ENCODE peak calls at places on chromosomes 3 and 15, in six cellular contexts. F, C, Z, A, O and V are unnamed samples.

GRCh38 chr15:100350434-100351226 is 8.9 kb upstream of the ADAMTS17 start:
- DNase-seq in F (no peak), A (no peak), C (no peak), Z (no peak), O (no peak), V (peak)

GRCh38 chr3:193743702-193744047 is 150.7 kb downstream of the OPA1 start:
- DNase-seq in Z (no peak), F (no peak), O (no peak), A (no peak), C (no peak), V (no peak)

GRCh38 chr3:119580148-119580760 is 962 bp downstream of the ADPRH start:
- DNase-seq in C (peak), F (peak), Z (peak), A (no peak), O (peak), V (no peak)

GRCh38 chr3:129503387-129504010 is 24.9 kb upstream of the RHO start:
- DNase-seq in F (no peak), Z (no peak), O (no peak), C (no peak), A (no peak), V (no peak)

GRCh38 chr3:157274644-157275137 is 114.7 kb upstream of the CCNL1 start:
- DNase-seq in O (no peak), A (no peak), Z (no peak), C (no peak), F (no peak), V (no peak)

GRCh38 chr3:128969993-128970740 is 23.7 kb downstream of the CFAP92 start:
- DNase-seq in O (no peak), A (no peak), C (peak), F (peak), Z (peak), V (peak)

GRCh38 chr3:101138817-101139216 is 145.6 kb upstream of the ABI3BP start:
- DNase-seq in O (no peak), C (no peak), A (no peak), F (no peak), Z (no peak), V (no peak)

GRCh38 chr3:197023241-197023997 is 6.2 kb downstream of the MELTF start:
- DNase-seq in A (no peak), Z (no peak), C (peak), O (no peak), F (no peak), V (no peak)

GRCh38 chr3:152403632-152404066 is 134.9 kb downstream of the MBNL1 start:
- DNase-seq in F (peak), A (peak), O (peak), C (no peak), Z (peak), V (peak)

GRCh38 chr3:30810617-30811016 is 83.8 kb downstream of the GADL1 start:
- DNase-seq in O (no peak), C (no peak), A (no peak), Z (peak), F (no peak), V (no peak)

GRCh38 chr3:9809239-9809614 is 835 bp upstream of the TTLL3 start:
- DNase-seq in C (no peak), O (no peak), Z (no peak), A (no peak), F (no peak), V (no peak)

GRCh38 chr3:179701176-179701827 is 48.5 kb downstream of the USP13 start:
- DNase-seq in F (no peak), A (no peak), Z (no peak), O (no peak), C (no peak), V (no peak)

GRCh38 chr15:42427429-42428223 is 63.3 kb downstream of the ZNF106 start:
- DNase-seq in C (no peak), A (no peak), Z (no peak), O (no peak), F (no peak), V (no peak)

GRCh38 chr3:104206925-104207324 is 1159.8 kb upstream of the ALCAM start:
- DNase-seq in A (no peak), O (no peak), F (no peak), Z (no peak), C (no peak), V (no peak)

GRCh38 chr15:46618984-46619383 is 984.2 kb downstream of the SQOR start:
- DNase-seq in A (no peak), F (no peak), O (no peak), Z (no peak), C (no peak), V (no peak)

DNA sequence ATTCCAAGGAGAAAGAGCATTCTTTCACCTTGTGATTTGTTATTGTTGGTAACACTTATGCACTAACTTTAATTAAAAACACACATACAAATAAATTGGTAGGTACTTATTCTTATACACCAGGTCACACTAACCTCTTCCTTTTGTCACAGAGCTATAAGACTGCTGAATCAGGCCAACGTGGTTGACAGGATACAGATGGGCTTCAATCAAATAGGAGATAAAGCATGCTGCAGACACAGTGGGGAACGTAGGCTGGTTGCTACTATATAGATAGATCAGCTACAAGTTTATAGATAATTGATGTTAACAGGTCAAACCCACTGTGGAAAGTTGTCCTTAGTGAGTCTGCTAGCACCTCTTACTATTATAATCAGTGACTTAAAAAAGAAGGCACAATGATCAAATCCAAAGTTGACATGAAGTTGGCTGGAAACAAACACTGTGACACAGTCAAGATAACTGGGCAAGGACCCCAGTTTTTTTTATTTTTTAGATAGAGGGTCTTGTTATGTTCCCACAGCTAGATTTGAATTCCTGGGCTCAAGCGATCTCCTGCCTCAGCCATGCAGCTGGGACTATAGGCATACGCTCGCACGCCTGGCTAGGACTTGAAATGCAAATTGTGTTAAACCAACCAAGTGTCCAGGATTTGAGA is 97.7 kb upstream of the MEX3B start:
- DNase-seq in C (no peak), A (no peak), Z (no peak), F (no peak), O (no peak), V (peak)
- TF ChIP-seq POLR2A in C (no peak), A (no peak), Z (no peak), F (no peak), O (no peak), V (no peak)

DNA sequence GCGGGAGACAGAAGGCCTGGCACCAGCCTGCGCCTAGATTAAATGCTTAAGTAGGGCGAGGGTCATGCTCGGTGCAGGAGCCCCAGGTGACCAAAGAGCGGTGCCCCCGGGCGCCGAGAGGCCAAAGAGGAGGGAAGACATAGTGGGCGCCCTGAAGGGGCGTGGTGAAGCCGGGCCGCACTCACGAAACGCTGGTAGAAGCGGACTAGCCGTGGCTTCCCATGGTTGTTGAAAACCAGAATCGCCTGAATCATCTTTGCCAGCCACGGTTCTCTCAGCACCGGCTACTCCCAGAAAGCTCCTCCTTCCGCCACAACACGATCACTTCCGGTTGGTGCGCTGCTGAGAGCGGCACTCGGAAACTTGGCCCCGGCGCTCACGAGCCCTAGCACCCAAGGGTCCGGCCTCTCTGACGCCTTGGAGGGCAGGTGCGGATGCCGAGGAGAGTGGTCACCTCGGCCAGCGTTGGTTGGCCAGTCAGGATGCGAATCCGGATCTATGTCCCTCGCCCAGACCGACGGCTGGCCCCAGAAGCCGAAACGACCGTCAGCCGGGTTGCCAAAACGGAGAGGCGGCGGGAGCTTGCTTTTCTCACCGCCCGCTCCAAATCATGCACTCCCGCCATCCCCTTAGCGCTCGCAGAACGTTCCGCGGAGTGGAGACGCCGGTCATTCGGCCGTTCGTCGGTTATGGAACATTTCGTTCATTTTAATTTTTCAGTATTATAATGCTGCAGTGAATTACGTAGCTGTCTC is at the start of gene AP3S2:
- DNase-seq in Z (peak), C (peak), F (peak), A (peak), O (peak), V (peak)
- TF ChIP-seq POLR2A in Z (peak), C (no peak), F (peak), A (peak), O (no peak), V (peak)

GRCh38 chr15:84980196-84981053 is 1.2 kb upstream of the PDE8A start:
- DNase-seq in F (peak), C (peak), O (peak), Z (peak), A (peak), V (peak)
- TF ChIP-seq POLR2A in F (peak), C (no peak), O (no peak), Z (peak), A (peak), V (no peak)

GRCh38 chr3:117477214-117477755 is 767.7 kb downstream of the TUSC7 start:
- DNase-seq in F (no peak), A (no peak), C (no peak), Z (no peak), O (no peak), V (no peak)

GRCh38 chr3:117479095-117479494 is 769.5 kb downstream of the TUSC7 start:
- DNase-seq in A (no peak), Z (no peak), C (no peak), O (no peak), F (no peak), V (no peak)

DNA sequence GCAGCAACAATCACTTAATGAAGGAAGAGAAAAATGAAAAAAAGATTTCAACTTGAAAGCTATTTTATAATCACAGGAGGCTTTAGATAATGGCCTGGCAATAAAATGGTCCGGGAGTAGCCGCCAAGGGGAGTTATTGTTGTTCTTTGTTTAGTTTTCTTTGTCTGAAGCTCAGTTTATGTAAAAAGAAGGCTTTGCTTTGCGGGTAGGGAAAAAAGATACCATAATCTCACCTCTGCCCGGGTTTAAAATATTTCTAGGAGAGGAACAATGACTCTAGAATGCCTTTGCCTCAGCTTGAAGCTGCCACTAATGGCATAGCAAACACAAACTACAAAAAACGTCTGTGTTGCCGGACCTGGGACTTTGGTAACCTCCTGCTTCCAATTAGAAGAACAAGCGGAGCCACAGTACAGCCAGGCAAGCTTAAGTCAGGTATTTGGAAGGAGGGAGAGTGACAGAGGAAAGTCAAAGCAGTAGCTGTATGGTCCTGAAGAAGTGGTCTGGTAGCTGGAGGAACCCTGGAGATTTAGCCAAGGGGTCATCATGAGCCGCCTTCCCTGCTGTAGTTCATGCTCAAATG is 764.5 kb downstream of the TUSC7 start:
- DNase-seq in O (no peak), C (no peak), F (no peak), A (no peak), Z (no peak), V (no peak)
- TF ChIP-seq POLR2A in O (no peak), C (no peak), F (no peak), A (no peak), Z (no peak), V (no peak)